ENCODE peak calls at places on chromosomes 2 and 18, in four cellular contexts. G, F, I and D are unnamed samples.

GRCh38 chr2:124683536-124684407 is 658.7 kb downstream of the CNTNAP5 start:
- DNase-seq in F (no peak), G (no peak), I (no peak), D (no peak)

GRCh38 chr2:76978064-76978463 is 544.1 kb downstream of the LRRTM4 start:
- DNase-seq in I (no peak), F (no peak), G (no peak), D (peak; percentile 49)

GRCh38 chr2:79686884-79687283 is 174.0 kb downstream of the CTNNA2 start:
- DNase-seq in I (no peak), F (no peak), G (no peak), D (no peak)

GRCh38 chr2:163878718-163879117 is 142.9 kb upstream of the FIGN start:
- DNase-seq in I (no peak), G (peak; percentile 41), F (no peak), D (peak; percentile 26)

GRCh38 chr18:62937065-62937464 is 221.7 kb downstream of the PHLPP1 start:
- DNase-seq in I (no peak), G (no peak), F (no peak), D (no peak)

GRCh38 chr2:84486436-84487115 is 27.5 kb upstream of the SUCLG1 start:
- DNase-seq in I (no peak), F (no peak), G (no peak), D (peak; percentile 84)

GRCh38 chr2:22536131-22536530 is 848.8 kb upstream of the KLHL29 start:
- DNase-seq in I (no peak), F (no peak), G (no peak), D (peak; percentile 82)

GRCh38 chr2:70094171-70094977 is 7.1 kb downstream of the PCBP1 start:
- DNase-seq in G (peak; percentile 45), F (peak; percentile 10), I (no peak), D (no peak)

GRCh38 chr2:211397764-211398163 is 841.4 kb downstream of the CPS1 start:
- DNase-seq in G (no peak), I (no peak), F (no peak), D (no peak)

GRCh38 chr2:233925402-233925801 is 8.2 kb downstream of the TRPM8 start:
- DNase-seq in F (no peak), I (no peak), G (no peak), D (no peak)